ENCODE peak calls at places on chromosome 16, in four cellular contexts. One of them, this sample, is unnamed. For H3K4me1, the result is how much of the 10 kb centered on the place peaks cover.

GRCh38 chr16:67415872-67416793 is at the start of gene ZDHHC1:
- DNase-seq in body of pancreas: peak
- DNase-seq in heart left ventricle: peak
- DNase-seq in psoas muscle: peak
- DNase-seq in this sample: no peak

GRCh38 chr16:65660390-65660789 is 538.5 kb upstream of the CDH11 start:
- DNase-seq in body of pancreas: no peak
- DNase-seq in heart left ventricle: no peak
- DNase-seq in psoas muscle: no peak
- DNase-seq in this sample: no peak

GRCh38 chr16:69851491-69852240 is 89.5 kb downstream of the WWP2 start:
- DNase-seq in body of pancreas: no peak
- DNase-seq in heart left ventricle: no peak
- DNase-seq in psoas muscle: no peak
- DNase-seq in this sample: no peak

GRCh38 chr16:31489616-31490584 is 7.0 kb downstream of the SLC5A2 start:
- DNase-seq in body of pancreas: no peak
- DNase-seq in heart left ventricle: no peak
- DNase-seq in psoas muscle: no peak
- DNase-seq in this sample: no peak

GRCh38 chr16:90057738-90058173 is 19.4 kb downstream of the PRDM7 start:
- DNase-seq in body of pancreas: no peak
- DNase-seq in heart left ventricle: no peak
- DNase-seq in psoas muscle: no peak
- DNase-seq in this sample: no peak

GRCh38 chr16:31328322-31329052 is 26.5 kb upstream of the ITGAX start:
- DNase-seq in body of pancreas: no peak
- DNase-seq in heart left ventricle: no peak
- DNase-seq in psoas muscle: no peak
- DNase-seq in this sample: no peak

GRCh38 chr16:28606291-28607115 is 3.3 kb downstream of the SULT1A1 start:
- DNase-seq in body of pancreas: no peak
- DNase-seq in heart left ventricle: no peak
- DNase-seq in psoas muscle: no peak
- DNase-seq in this sample: no peak

GRCh38 chr16:8887952-8888560 is 5.9 kb downstream of the LITAFD start:
- DNase-seq in body of pancreas: peak
- DNase-seq in heart left ventricle: peak
- DNase-seq in psoas muscle: peak
- DNase-seq in this sample: peak

GRCh38 chr16:6897910-6898475 is 434.7 kb upstream of the RBFOX1 start:
- DNase-seq in body of pancreas: no peak
- DNase-seq in heart left ventricle: no peak
- DNase-seq in psoas muscle: no peak
- DNase-seq in this sample: no peak

GRCh38 chr16:73126453-73126853 is 78.5 kb upstream of the ZFHX3 start:
- DNase-seq in body of pancreas: peak
- DNase-seq in heart left ventricle: peak
- DNase-seq in psoas muscle: peak
- DNase-seq in this sample: no peak

GRCh38 chr16:56990407-56991286 is 1.3 kb downstream of the NLRC5 start:
- DNase-seq in body of pancreas: no peak
- DNase-seq in heart left ventricle: no peak
- DNase-seq in psoas muscle: no peak
- DNase-seq in this sample: no peak

GRCh38 chr16:67399218-67399733 is 6.0 kb upstream of the TPPP3 start:
- DNase-seq in body of pancreas: peak
- DNase-seq in heart left ventricle: peak
- DNase-seq in psoas muscle: peak
- DNase-seq in this sample: no peak

GRCh38 chr16:8655184-8655717 is 19.2 kb upstream of the ABAT start:
- DNase-seq in body of pancreas: peak
- DNase-seq in heart left ventricle: no peak
- DNase-seq in psoas muscle: no peak
- DNase-seq in this sample: peak

GRCh38 chr16:76311260-76311659 is 34.1 kb downstream of the CNTNAP4 start:
- DNase-seq in body of pancreas: no peak
- DNase-seq in heart left ventricle: no peak
- DNase-seq in psoas muscle: no peak
- DNase-seq in this sample: no peak

GRCh38 chr16:49700222-49700927 is 155.5 kb downstream of the ZNF423 start:
- DNase-seq in body of pancreas: no peak
- DNase-seq in heart left ventricle: no peak
- DNase-seq in psoas muscle: peak
- DNase-seq in this sample: peak

GRCh38 chr16:10519929-10520868 is 60.2 kb downstream of the EMP2 start:
- DNase-seq in body of pancreas: peak
- DNase-seq in heart left ventricle: no peak
- DNase-seq in psoas muscle: no peak
- DNase-seq in this sample: no peak

GRCh38 chr16:79264237-79265104 is 336.1 kb downstream of the MAF start:
- DNase-seq in body of pancreas: peak
- DNase-seq in heart left ventricle: no peak
- DNase-seq in psoas muscle: no peak
- DNase-seq in this sample: no peak

GRCh38 chr16:23509763-23510153 is 536 bp downstream of the GGA2 start:
- DNase-seq in body of pancreas: peak
- DNase-seq in heart left ventricle: peak
- DNase-seq in psoas muscle: peak
- DNase-seq in this sample: peak

GRCh38 chr16:87332150-87332549 is 15.0 kb upstream of the C16orf95 start:
- DNase-seq in body of pancreas: no peak
- DNase-seq in heart left ventricle: peak
- DNase-seq in psoas muscle: peak
- DNase-seq in this sample: no peak

GRCh38 chr16:4936181-4936990 is 562 bp downstream of the PPL start:
- DNase-seq in body of pancreas: peak
- DNase-seq in heart left ventricle: no peak
- DNase-seq in psoas muscle: peak
- DNase-seq in this sample: no peak

GRCh38 chr16:65153365-65154105 is 31.7 kb upstream of the CDH11 start:
- DNase-seq in body of pancreas: no peak
- DNase-seq in heart left ventricle: no peak
- DNase-seq in psoas muscle: no peak
- DNase-seq in this sample: no peak

GRCh38 chr16:46853713-46854443 is 22.9 kb upstream of the C16orf87 start:
- DNase-seq in body of pancreas: peak
- DNase-seq in heart left ventricle: peak
- DNase-seq in psoas muscle: peak
- DNase-seq in this sample: peak

GRCh38 chr16:1958715-1959268 is 546 bp upstream of the NDUFB10 start:
- DNase-seq in body of pancreas: no peak
- DNase-seq in heart left ventricle: peak
- DNase-seq in psoas muscle: no peak
- DNase-seq in this sample: no peak

GRCh38 chr16:51071326-51071725 is 79.7 kb downstream of the SALL1 start:
- DNase-seq in body of pancreas: no peak
- DNase-seq in heart left ventricle: no peak
- DNase-seq in psoas muscle: no peak
- DNase-seq in this sample: no peak

GRCh38 chr16:5069048-5069447 is 2.6 kb upstream of the ALG1 start:
- DNase-seq in body of pancreas: no peak
- DNase-seq in heart left ventricle: no peak
- DNase-seq in psoas muscle: no peak
- DNase-seq in this sample: no peak

GRCh38 chr16:63789603-63790002 is 1332.3 kb downstream of the CDH11 start:
- DNase-seq in body of pancreas: no peak
- DNase-seq in heart left ventricle: no peak
- DNase-seq in psoas muscle: no peak
- DNase-seq in this sample: peak

GRCh38 chr16:19287241-19287640 is 1.7 kb downstream of the CLEC19A start:
- DNase-seq in body of pancreas: no peak
- DNase-seq in heart left ventricle: no peak
- DNase-seq in psoas muscle: no peak
- DNase-seq in this sample: no peak

GRCh38 chr16:65123846-65124513 is 2.1 kb upstream of the CDH11 start:
- DNase-seq in body of pancreas: no peak
- DNase-seq in heart left ventricle: no peak
- DNase-seq in psoas muscle: no peak
- DNase-seq in this sample: no peak

GRCh38 chr16:56519459-56520250 is at the start of gene BBS2:
- DNase-seq in body of pancreas: peak
- DNase-seq in heart left ventricle: peak
- DNase-seq in psoas muscle: peak
- DNase-seq in this sample: peak

GRCh38 chr16:1474796-1475551 is at the start of gene CLCN7:
- DNase-seq in body of pancreas: peak
- DNase-seq in heart left ventricle: peak
- DNase-seq in psoas muscle: peak
- DNase-seq in this sample: peak

GRCh38 chr16:60107467-60107866 is 1373.4 kb upstream of the GOT2 start:
- DNase-seq in body of pancreas: no peak
- DNase-seq in heart left ventricle: no peak
- DNase-seq in psoas muscle: no peak
- DNase-seq in this sample: peak

GRCh38 chr16:17836868-17837602 is 366.3 kb upstream of the XYLT1 start:
- DNase-seq in body of pancreas: no peak
- DNase-seq in heart left ventricle: no peak
- DNase-seq in psoas muscle: no peak
- DNase-seq in this sample: peak

GRCh38 chr16:89490386-89491237 is at the start of gene ANKRD11:
- DNase-seq in body of pancreas: peak
- DNase-seq in heart left ventricle: peak
- DNase-seq in psoas muscle: peak
- DNase-seq in this sample: peak

GRCh38 chr16:6247771-6248170 is 1084.9 kb upstream of the RBFOX1 start:
- DNase-seq in body of pancreas: no peak
- DNase-seq in heart left ventricle: no peak
- DNase-seq in psoas muscle: no peak
- DNase-seq in this sample: no peak

GRCh38 chr16:12337776-12338655 is 361.5 kb downstream of the SNX29 start:
- DNase-seq in body of pancreas: no peak
- DNase-seq in heart left ventricle: no peak
- DNase-seq in psoas muscle: no peak
- DNase-seq in this sample: no peak

GRCh38 chr16:12341423-12341822 is 364.9 kb downstream of the SNX29 start:
- DNase-seq in body of pancreas: no peak
- DNase-seq in heart left ventricle: no peak
- DNase-seq in psoas muscle: no peak
- DNase-seq in this sample: peak

GRCh38 chr16:12339686-12340085 is 363.2 kb downstream of the SNX29 start:
- DNase-seq in body of pancreas: no peak
- DNase-seq in heart left ventricle: no peak
- DNase-seq in psoas muscle: no peak
- DNase-seq in this sample: no peak

GRCh38 chr16:12341966-12342365 is 365.4 kb downstream of the SNX29 start:
- DNase-seq in body of pancreas: no peak
- DNase-seq in heart left ventricle: no peak
- DNase-seq in psoas muscle: no peak
- DNase-seq in this sample: no peak

GRCh38 chr16:12340151-12340733 is 363.7 kb downstream of the SNX29 start:
- DNase-seq in body of pancreas: peak
- DNase-seq in heart left ventricle: no peak
- DNase-seq in psoas muscle: no peak
- DNase-seq in this sample: no peak
- H3K4me1 ChIP-seq in body of pancreas: under half
- H3K4me1 ChIP-seq in heart left ventricle: under half
- H3K4me1 ChIP-seq in psoas muscle: under half
- H3K4me1 ChIP-seq in this sample: under half

DNA sequence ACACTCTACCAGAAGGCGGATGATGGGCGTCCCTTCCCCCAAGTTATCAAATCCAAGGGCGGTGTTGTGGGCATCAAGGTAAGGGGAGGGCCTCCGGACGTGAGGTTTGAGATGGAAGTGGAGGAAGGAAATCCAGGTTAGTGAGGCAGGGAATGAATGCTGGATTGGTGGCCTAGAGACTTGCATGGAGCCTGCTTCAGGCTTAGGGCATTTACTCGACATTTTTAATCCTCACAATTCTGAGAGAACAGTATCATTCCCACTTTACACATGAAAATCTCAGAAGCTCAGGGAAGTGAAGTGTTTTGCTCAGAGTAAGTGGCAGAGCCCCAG is 2.0 kb downstream of the ALDOA start:
- DNase-seq in body of pancreas: no peak
- DNase-seq in heart left ventricle: no peak
- DNase-seq in psoas muscle: no peak
- DNase-seq in this sample: no peak
- H3K4me3 ChIP-seq in body of pancreas: no peak
- H3K4me3 ChIP-seq in heart left ventricle: peak
- H3K4me3 ChIP-seq in psoas muscle: peak
- H3K4me3 ChIP-seq in this sample: no peak

DNA sequence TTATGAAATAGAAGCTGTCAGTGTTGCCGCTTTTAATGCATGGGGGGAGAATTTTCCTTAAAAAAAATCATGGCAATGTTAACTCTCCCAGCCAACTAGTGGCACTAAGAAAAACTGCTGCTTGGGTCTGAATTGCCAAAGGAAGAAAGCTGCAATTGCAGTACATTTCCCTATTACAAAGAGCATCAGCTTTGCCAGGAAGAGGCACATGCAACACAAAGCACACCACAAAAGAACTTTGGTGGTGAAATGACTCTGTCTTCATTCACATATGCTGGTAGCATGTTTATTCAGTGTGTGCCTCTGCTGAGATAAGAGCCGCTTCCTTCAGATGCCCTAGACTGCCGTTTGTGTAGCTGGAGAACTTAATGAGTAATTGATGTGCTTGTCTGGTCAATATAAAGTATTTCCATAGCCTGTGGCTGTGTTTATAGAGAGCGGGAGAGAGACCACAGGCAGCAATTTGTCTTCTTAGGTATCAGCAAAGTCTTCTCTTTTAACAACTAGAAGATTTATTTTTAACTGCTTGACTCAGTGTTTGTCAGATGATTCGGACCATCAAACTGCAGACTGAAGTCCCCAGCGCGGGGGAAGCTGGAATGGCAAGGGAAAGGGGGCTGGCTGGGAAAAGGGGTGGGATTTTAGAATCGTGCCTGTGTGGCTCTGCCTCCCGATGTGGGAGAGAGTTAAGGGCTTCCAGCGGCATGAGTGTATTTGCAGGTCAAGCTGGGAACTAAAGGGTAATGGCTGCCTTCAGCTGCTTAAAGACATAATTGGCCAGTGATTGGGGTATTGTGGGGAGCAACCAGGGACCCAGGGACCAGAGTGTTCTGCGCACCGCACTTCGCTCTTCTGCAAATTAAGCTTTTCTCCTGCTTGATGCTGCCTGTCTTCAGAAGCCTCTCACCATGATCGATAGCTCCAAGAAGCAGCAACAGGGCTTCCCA is 115.2 kb downstream of the MRTFB start:
- DNase-seq in body of pancreas: peak
- DNase-seq in heart left ventricle: peak
- DNase-seq in psoas muscle: peak
- DNase-seq in this sample: peak
- H3K27ac ChIP-seq in body of pancreas: no peak
- H3K27ac ChIP-seq in heart left ventricle: peak
- H3K27ac ChIP-seq in psoas muscle: peak
- H3K27ac ChIP-seq in this sample: no peak

DNA sequence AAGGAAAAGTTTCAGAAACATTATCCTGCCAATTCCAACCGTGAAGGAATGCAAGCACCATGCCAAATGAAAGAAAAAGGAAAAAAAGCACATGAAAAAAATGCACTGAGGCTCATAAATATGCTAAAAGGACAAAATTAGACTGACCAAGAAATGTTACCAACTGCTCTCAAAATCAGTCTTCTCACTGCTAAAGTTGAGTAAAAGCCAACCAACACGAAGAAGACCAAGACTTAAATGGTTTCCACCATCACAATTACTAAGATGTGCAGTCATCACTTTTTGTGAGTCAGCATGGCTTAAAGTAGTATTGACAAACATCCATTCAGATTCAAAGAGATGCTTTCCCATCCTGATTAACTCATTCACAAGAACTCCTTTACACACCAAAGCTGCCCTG is 16.4 kb downstream of the CDYL2 start:
- DNase-seq in body of pancreas: no peak
- DNase-seq in heart left ventricle: no peak
- DNase-seq in psoas muscle: no peak
- DNase-seq in this sample: no peak
- H3K4me1 ChIP-seq in body of pancreas: under half
- H3K4me1 ChIP-seq in heart left ventricle: under half
- H3K4me1 ChIP-seq in psoas muscle: under half
- H3K4me1 ChIP-seq in this sample: under half

This sample was measured in SJCRH30.